ENCODE peak calls at places on chromosomes 6 and 20, in eight cellular contexts. M is AG04450, U is glutamatergic neuron, E is astrocyte of the spinal cord, D is upper lobe of left lung, Y is left ventricle myocardium inferior, T is endothelial cell, R is fibroblast of villous mesenchyme. J is an unnamed sample.

GRCh38 chr6:75946146-75946831 is 126.2 kb downstream of the IMPG1 start:
- DNase-seq in M (no peak), U (no peak), E (no peak), D (no peak), Y (no peak), T (no peak), R (no peak), J (no peak)

GRCh38 chr6:118932421-118932820 is 2.5 kb downstream of the MCM9 start:
- DNase-seq in M (no peak), U (no peak), E (no peak), D (no peak), Y (no peak), T (no peak), R (no peak), J (no peak)

GRCh38 chr6:31689249-31690110 is 8.6 kb upstream of the LY6G5C start:
- DNase-seq in M (no peak), U (no peak), E (no peak), D (no peak), Y (no peak), T (peak; percentile 20), R (no peak), J (no peak)

GRCh38 chr6:39901116-39901655 is 33.1 kb downstream of the MOCS1 start:
- DNase-seq in M (no peak), U (no peak), E (no peak), D (no peak), Y (no peak), T (no peak), R (no peak), J (no peak)

GRCh38 chr6:6246539-6246938 is 73.9 kb downstream of the F13A1 start:
- DNase-seq in M (no peak), U (peak; percentile 13), E (no peak), D (no peak), Y (no peak), T (no peak), R (no peak), J (no peak)

GRCh38 chr6:113184736-113185135 is 672.4 kb upstream of the MARCKS start:
- DNase-seq in M (no peak), U (no peak), E (no peak), D (peak; percentile 23), Y (peak; percentile 79), T (no peak), R (no peak), J (no peak)

GRCh38 chr20:41228858-41229257 is 88.7 kb downstream of the ZHX3 start:
- DNase-seq in M (no peak), U (no peak), E (no peak), D (no peak), Y (no peak), T (no peak), R (peak; percentile 46), J (no peak)

GRCh38 chr20:38231786-38232130 is 28.8 kb downstream of the KIAA1755 start:
- DNase-seq in M (no peak), U (no peak), E (peak; percentile 80), D (no peak), Y (peak; percentile 55), T (no peak), R (peak; percentile 46), J (no peak)

GRCh38 chr6:75893058-75893775 is 144.2 kb downstream of the MYO6 start:
- DNase-seq in M (peak; percentile 60), U (no peak), E (peak; percentile 83), D (no peak), Y (no peak), T (no peak), R (peak; percentile 74), J (no peak)

GRCh38 chr6:165390475-165390874 is 81.1 kb upstream of the C6orf118 start:
- DNase-seq in M (no peak), U (no peak), E (no peak), D (no peak), Y (no peak), T (no peak), R (no peak), J (no peak)

GRCh38 chr6:105879902-105880547 is 206.1 kb upstream of the PRDM1 start:
- DNase-seq in M (no peak), U (no peak), E (no peak), D (peak; percentile 55), Y (no peak), T (no peak), R (no peak), J (no peak)

GRCh38 chr20:47985092-47985850 is 200.0 kb upstream of the SULF2 start:
- DNase-seq in M (no peak), U (no peak), E (peak; percentile 7), D (peak; percentile 69), Y (no peak), T (no peak), R (peak; percentile 92), J (no peak)

GRCh38 chr20:14449323-14449722 is 111.9 kb upstream of the FLRT3 start:
- DNase-seq in M (no peak), U (no peak), E (no peak), D (no peak), Y (no peak), T (no peak), R (no peak), J (no peak)

GRCh38 chr20:33604991-33605370 is 57.1 kb upstream of the C20orf144 start:
- DNase-seq in M (no peak), U (no peak), E (no peak), D (no peak), Y (no peak), T (no peak), R (no peak), J (no peak)

GRCh38 chr6:72316675-72317380 is 305.0 kb upstream of the KCNQ5 start:
- DNase-seq in M (no peak), U (no peak), E (no peak), D (no peak), Y (no peak), T (no peak), R (no peak), J (no peak)

GRCh38 chr20:48467622-48468021 is 360.2 kb downstream of the PREX1 start:
- DNase-seq in M (no peak), U (no peak), E (no peak), D (no peak), Y (no peak), T (no peak), R (no peak), J (no peak)

GRCh38 chr6:155791186-155791585 is 335.5 kb upstream of the NOX3 start:
- DNase-seq in M (no peak), U (no peak), E (no peak), D (no peak), Y (no peak), T (no peak), R (no peak), J (no peak)

GRCh38 chr20:51335329-51335841 is 207.1 kb downstream of the NFATC2 start:
- DNase-seq in M (peak; percentile 98), U (no peak), E (peak; percentile 100), D (no peak), Y (no peak), T (no peak), R (peak; percentile 97), J (no peak)

GRCh38 chr6:159926542-159927203 is 35.9 kb downstream of the MAS1 start:
- DNase-seq in M (no peak), U (no peak), E (no peak), D (no peak), Y (no peak), T (no peak), R (no peak), J (no peak)

GRCh38 chr6:6788394-6789020 is 200.0 kb downstream of the LY86 start:
- DNase-seq in M (no peak), U (no peak), E (no peak), D (no peak), Y (no peak), T (no peak), R (no peak), J (no peak)

GRCh38 chr6:69571234-69571633 is 225.6 kb downstream of the LMBRD1 start:
- DNase-seq in M (no peak), U (no peak), E (no peak), D (no peak), Y (no peak), T (no peak), R (no peak), J (no peak)

GRCh38 chr20:17403496-17403895 is 127.7 kb downstream of the BFSP1 start:
- DNase-seq in M (no peak), U (no peak), E (no peak), D (no peak), Y (no peak), T (no peak), R (no peak), J (no peak)

GRCh38 chr6:21522773-21523490 is 70.6 kb upstream of the SOX4 start:
- DNase-seq in M (no peak), U (peak; percentile 65), E (no peak), D (no peak), Y (no peak), T (peak; percentile 20), R (no peak), J (no peak)
- TF ChIP-seq CTCF in M (no peak), U (peak; percentile 47), E (peak; percentile 26), D (no peak), Y (peak; percentile 24), T (peak; percentile 33), R (no peak), J (no peak)

GRCh38 chr20:59178983-59179595 is 15.5 kb downstream of the ZNF831 start:
- DNase-seq in M (no peak), U (no peak), E (no peak), D (no peak), Y (no peak), T (no peak), R (no peak), J (no peak)
- TF ChIP-seq CTCF in M (no peak), U (no peak), E (no peak), D (no peak), Y (no peak), T (no peak), R (no peak), J (no peak)

DNA sequence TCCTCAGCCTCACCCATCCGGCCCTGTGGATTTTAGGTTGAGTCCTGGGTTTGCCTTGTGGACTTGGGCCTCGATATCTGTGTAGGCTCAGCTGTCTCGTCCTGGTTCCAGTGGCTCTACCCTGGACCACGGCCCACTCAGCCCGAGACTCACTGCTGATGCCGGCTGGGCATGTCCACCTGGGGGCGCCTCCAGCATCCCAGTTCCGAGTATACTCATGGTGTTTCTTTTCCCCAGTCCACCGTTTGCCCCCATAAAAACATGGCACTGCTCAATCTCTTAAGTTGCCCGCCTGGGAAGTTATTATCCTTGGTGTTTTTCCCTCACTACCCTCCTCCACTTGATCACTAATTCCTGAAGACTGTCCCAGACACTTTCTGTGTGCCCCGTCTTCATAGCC is 99.1 kb downstream of the ARID1B start:
- DNase-seq in M (no peak), U (peak; percentile 53), E (no peak), D (peak; percentile 37), Y (peak; percentile 42), T (peak; percentile 51), R (no peak), J (no peak)
- TF ChIP-seq CTCF in M (peak; percentile 22), U (peak; percentile 17), E (peak; percentile 45), D (no peak), Y (peak; percentile 51), T (peak; percentile 32), R (peak; percentile 53), J (no peak)

DNA sequence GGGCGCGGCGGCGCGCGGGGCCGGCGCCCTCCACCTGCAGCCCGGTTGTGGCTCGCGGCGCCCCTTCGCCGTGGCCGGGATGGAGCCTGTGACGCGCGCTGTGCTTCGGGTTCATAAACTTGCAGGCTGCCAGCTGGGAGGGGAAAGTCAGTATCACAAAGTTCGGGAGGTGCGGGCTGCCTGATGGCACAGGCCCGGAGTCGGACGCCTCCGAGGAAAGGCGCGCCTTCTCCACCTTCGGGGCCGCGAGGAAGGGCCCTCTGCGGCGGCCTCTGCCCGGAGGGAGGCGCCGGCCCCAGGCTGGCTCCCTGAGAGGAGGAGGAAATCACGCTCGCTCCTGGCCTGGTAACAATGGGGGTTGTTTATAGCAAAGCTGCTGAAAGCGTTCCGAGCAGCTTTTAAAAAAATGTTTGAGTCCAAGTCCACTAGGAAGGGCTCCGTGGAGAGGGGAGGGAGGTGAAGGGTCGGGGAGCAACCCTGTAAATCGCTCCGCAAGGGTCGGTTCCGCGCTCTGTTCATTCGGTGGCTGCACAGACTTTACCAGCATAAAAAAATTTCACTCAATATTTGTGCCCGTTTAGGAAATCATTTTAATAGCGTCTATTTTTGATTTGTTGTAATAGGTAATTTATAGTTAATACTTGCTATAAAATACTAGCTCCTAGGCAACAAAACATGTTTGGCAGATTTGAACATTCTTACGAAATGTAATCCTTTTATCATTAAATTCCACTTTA is 1.0 kb downstream of the AFDN start:
- DNase-seq in M (no peak), U (peak; percentile 64), E (peak; percentile 33), D (peak; percentile 37), Y (peak; percentile 44), T (peak; percentile 76), R (peak; percentile 31), J (no peak)
- TF ChIP-seq CTCF in M (no peak), U (no peak), E (peak; percentile 16), D (no peak), Y (peak; percentile 21), T (no peak), R (peak; percentile 9), J (no peak)

J was measured in natural killer cell.